ENCODE peak calls at places on chromosome 5, in four cellular contexts. I is NB4, L is breast epithelium, Q is fibroblast of mammary gland. U is an unnamed sample.

GRCh38 chr5:76544268-76544926 is 78.8 kb downstream of the F2RL2 start:
- DNase-seq in Q (peak; percentile 29), I (peak; percentile 81), L (no peak), U (peak; percentile 44)

GRCh38 chr5:50302815-50303490 is 138.1 kb downstream of the EMB start:
- DNase-seq in L (no peak), I (no peak), Q (peak; percentile 45), U (peak; percentile 93)

GRCh38 chr5:38267372-38267771 is 9.0 kb downstream of the EGFLAM start:
- DNase-seq in L (no peak), I (no peak), Q (no peak), U (no peak)

GRCh38 chr5:31106259-31106658 is 87.2 kb upstream of the CDH6 start:
- DNase-seq in I (no peak), Q (no peak), L (no peak), U (no peak)

GRCh38 chr5:54996476-54996875 is 11.1 kb upstream of the ESM1 start:
- DNase-seq in I (no peak), L (no peak), Q (peak; percentile 66), U (peak; percentile 67)

GRCh38 chr5:173917788-173918786 is 29.9 kb downstream of the CPEB4 start:
- DNase-seq in I (peak; percentile 87), L (peak; percentile 52), Q (peak; percentile 87), U (peak; percentile 92)

GRCh38 chr5:168712280-168712924 is 133.2 kb upstream of the PANK3 start:
- DNase-seq in I (peak; percentile 13), Q (peak; percentile 96), L (no peak), U (peak; percentile 99)

GRCh38 chr5:17951392-17952169 is 317.3 kb downstream of the TAF11L14 start:
- DNase-seq in I (peak; percentile 20), L (no peak), Q (no peak), U (no peak)

GRCh38 chr5:78360674-78361225 is 333 bp downstream of the SCAMP1 start:
- DNase-seq in L (peak; percentile 41), I (no peak), Q (no peak), U (no peak)

GRCh38 chr5:41296066-41296465 is 82.7 kb upstream of the C6 start:
- DNase-seq in L (no peak), I (no peak), Q (no peak), U (no peak)

GRCh38 chr5:138438003-138438723 is 694 bp upstream of the REEP2 start:
- DNase-seq in Q (no peak), I (no peak), L (no peak), U (no peak)

GRCh38 chr5:111733571-111733970 is 23.4 kb downstream of the NREP start:
- DNase-seq in L (no peak), I (no peak), Q (no peak), U (no peak)

GRCh38 chr5:59380350-59380951 is 513.1 kb downstream of the PDE4D start:
- DNase-seq in L (no peak), I (peak; percentile 84), Q (peak; percentile 89), U (peak; percentile 85)

GRCh38 chr5:147626494-147626893 is 116.6 kb upstream of the DPYSL3 start:
- DNase-seq in L (no peak), Q (no peak), I (no peak), U (no peak)

GRCh38 chr5:3104446-3105047 is 353.1 kb upstream of the IRX2 start:
- DNase-seq in Q (no peak), I (peak; percentile 81), L (no peak), U (no peak)

GRCh38 chr5:125485003-125485641 is 738.7 kb upstream of the ZNF608 start:
- DNase-seq in Q (peak; percentile 100), L (peak; percentile 61), I (peak; percentile 25), U (peak; percentile 98)

GRCh38 chr5:88203977-88204735 is 64.5 kb downstream of the TMEM161B start:
- DNase-seq in Q (no peak), I (no peak), L (no peak), U (no peak)

GRCh38 chr5:78293856-78294249 is 645 bp downstream of the AP3B1 start:
- DNase-seq in I (no peak), L (no peak), Q (no peak), U (peak; percentile 27)

GRCh38 chr5:80026841-80027240 is 8.3 kb upstream of the THBS4 start:
- DNase-seq in L (no peak), I (no peak), Q (no peak), U (no peak)

GRCh38 chr5:94021246-94021645 is 279.8 kb upstream of the POU5F2 start:
- DNase-seq in Q (peak; percentile 66), I (no peak), L (no peak), U (peak; percentile 61)

GRCh38 chr5:6915574-6915973 is 202.3 kb downstream of the TENT4A start:
- DNase-seq in Q (no peak), L (no peak), I (no peak), U (no peak)

GRCh38 chr5:29994519-29994918 is 1199.0 kb upstream of the CDH6 start:
- DNase-seq in Q (no peak), I (no peak), L (no peak), U (no peak)

GRCh38 chr5:149162401-149163084 is 21.2 kb downstream of the ABLIM3 start:
- DNase-seq in Q (peak; percentile 71), I (no peak), L (no peak), U (no peak)

GRCh38 chr5:149807614-149808013 is 77.5 kb downstream of the PPARGC1B start:
- DNase-seq in L (no peak), Q (no peak), I (no peak), U (no peak)

GRCh38 chr5:57302643-57303042 is 128.8 kb downstream of the GPBP1 start:
- DNase-seq in I (no peak), Q (peak; percentile 28), L (no peak), U (peak; percentile 42)

GRCh38 chr5:107476783-107477182 is 194.0 kb downstream of the EFNA5 start:
- DNase-seq in Q (no peak), I (no peak), L (no peak), U (peak; percentile 77)

GRCh38 chr5:72525816-72526215 is 18.6 kb upstream of the ZNF366 start:
- DNase-seq in Q (peak; percentile 92), I (peak; percentile 57), L (no peak), U (peak; percentile 92)

GRCh38 chr5:121108725-121109124 is 644.6 kb downstream of the PRR16 start:
- DNase-seq in Q (no peak), I (no peak), L (no peak), U (no peak)

GRCh38 chr5:118791986-118792734 is 196.2 kb downstream of the DTWD2 start:
- DNase-seq in L (peak; percentile 28), Q (peak; percentile 73), I (peak; percentile 68), U (peak; percentile 80)

GRCh38 chr5:151531581-151531980 is 59.5 kb downstream of the FAT2 start:
- DNase-seq in Q (no peak), I (no peak), L (no peak), U (no peak)

GRCh38 chr5:56985941-56986630 is 34.2 kb upstream of the MIER3 start:
- DNase-seq in Q (no peak), I (peak; percentile 72), L (no peak), U (no peak)

GRCh38 chr5:60687927-60688720 is 11.8 kb downstream of the DEPDC1B start:
- DNase-seq in I (peak; percentile 24), L (no peak), Q (peak; percentile 76), U (peak; percentile 73)

GRCh38 chr5:113518884-113519283 is 5.4 kb downstream of the YTHDC2 start:
- DNase-seq in Q (no peak), I (no peak), L (no peak), U (no peak)
- TF ChIP-seq CTCF in Q (no peak), I (no peak), L (no peak), U (no peak)

GRCh38 chr5:139966856-139967255 is 76.2 kb downstream of the NRG2 start:
- DNase-seq in L (no peak), I (no peak), Q (no peak), U (no peak)

GRCh38 chr5:139969318-139969717 is 73.8 kb downstream of the NRG2 start:
- DNase-seq in Q (no peak), I (no peak), L (no peak), U (no peak)

GRCh38 chr5:139971202-139971725 is 71.8 kb downstream of the NRG2 start:
- DNase-seq in I (no peak), Q (no peak), L (peak; percentile 52), U (no peak)

GRCh38 chr5:139967353-139967752 is 75.7 kb downstream of the NRG2 start:
- DNase-seq in L (no peak), I (no peak), Q (no peak), U (no peak)

DNA sequence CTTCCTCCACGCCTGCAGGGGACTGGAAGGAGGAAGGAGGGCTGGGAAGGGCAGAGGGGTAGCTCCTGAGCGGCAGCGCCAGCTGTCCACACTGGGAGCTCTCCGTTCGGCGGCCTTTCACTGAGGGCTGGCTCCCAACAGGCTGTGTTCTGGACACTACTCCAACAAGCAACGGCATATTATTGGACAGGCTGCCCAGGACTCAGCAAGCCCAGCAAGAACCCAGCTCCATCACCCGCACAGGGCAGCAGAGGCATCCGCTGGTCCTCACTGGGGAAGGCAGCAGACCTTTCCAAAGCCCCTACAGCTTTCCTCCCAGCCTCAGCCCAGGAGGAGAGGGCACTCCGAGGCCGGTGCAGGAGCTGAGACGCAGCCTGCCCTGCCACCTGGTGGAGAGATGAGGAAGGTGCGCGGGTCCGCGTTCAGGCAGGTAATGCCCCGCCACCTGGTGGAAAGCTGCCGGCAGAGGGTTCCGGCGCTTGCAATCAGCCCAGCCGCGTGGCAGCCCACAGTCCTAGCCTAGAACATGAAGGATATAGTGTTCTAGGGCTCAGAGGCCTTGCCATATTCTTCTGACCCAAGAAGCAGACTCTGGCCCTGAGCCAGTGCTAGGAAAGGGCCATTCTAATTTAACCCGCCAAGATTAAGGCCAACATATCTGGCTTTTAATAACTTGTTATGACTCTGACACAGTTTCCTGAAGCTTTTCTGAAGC is 74.4 kb downstream of the NRG2 start:
- DNase-seq in I (peak; percentile 77), L (peak; percentile 89), Q (peak; percentile 61), U (peak; percentile 74)
- H3K4me3 ChIP-seq in I (no peak overlapping the region), L (no peak overlapping the region), Q (no peak overlapping the region), U (no peak overlapping the region)

GRCh38 chr5:170603578-170604565 is 100.1 kb downstream of the KCNIP1 start:
- DNase-seq in L (no peak), Q (peak; percentile 49), I (peak; percentile 62), U (peak; percentile 47)
- TF ChIP-seq CTCF in L (peak; percentile 14), Q (peak; percentile 70), I (peak; percentile 82), U (peak; percentile 71)

GRCh38 chr5:143331956-143332355 is 71.5 kb downstream of the NR3C1 start:
- DNase-seq in Q (no peak), L (no peak), I (no peak), U (no peak)

GRCh38 chr5:143334903-143335302 is 68.6 kb downstream of the NR3C1 start:
- DNase-seq in I (no peak), L (no peak), Q (no peak), U (no peak)

GRCh38 chr5:143328589-143329220 is 74.8 kb downstream of the NR3C1 start:
- DNase-seq in L (no peak), Q (no peak), I (no peak), U (no peak)

DNA sequence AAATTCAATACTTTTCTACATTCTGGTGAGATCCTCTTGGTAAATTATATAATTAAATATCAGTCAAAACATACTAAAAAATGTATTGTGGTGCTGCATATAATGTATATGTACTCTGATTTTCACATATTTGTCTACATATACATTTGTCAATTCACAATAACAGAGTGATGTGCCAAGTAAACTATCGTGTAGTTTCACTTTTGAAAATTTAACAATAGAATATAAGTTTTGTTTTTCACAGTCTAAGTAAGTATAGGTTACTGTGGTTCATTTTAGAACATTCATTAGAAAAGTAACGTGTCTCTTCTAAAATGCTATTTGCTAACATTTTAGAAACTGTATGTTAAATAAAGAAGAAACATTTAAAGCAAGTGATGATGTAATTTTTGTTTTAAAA is 73.6 kb downstream of the NR3C1 start:
- DNase-seq in L (no peak), I (no peak), Q (no peak), U (no peak)
- H3K4me3 ChIP-seq in L (no peak overlapping the region), I (no peak overlapping the region), Q (no peak overlapping the region), U (no peak overlapping the region)